ENCODE peak calls at places on chromosome 18, in six cellular contexts. W is sigmoid colon, G is endothelial cell of umbilical vein, Y is A549, J is NB4, V is right lobe of liver. D is an unnamed sample.

GRCh38 chr18:40925071-40925541 is 1029.9 kb upstream of the PIK3C3 start:
- DNase-seq in G (no peak), V (no peak), W (no peak), Y (no peak), J (no peak), D (no peak)

GRCh38 chr18:57806891-57807280 is 3.8 kb upstream of the ATP8B1 start:
- DNase-seq in V (no peak), Y (peak), G (peak), W (no peak), J (no peak), D (no peak)

GRCh38 chr18:30713299-30713698 is 329.2 kb downstream of the DSC3 start:
- DNase-seq in W (no peak), J (no peak), G (no peak), V (no peak), Y (no peak), D (no peak)

GRCh38 chr18:31436825-31437224 is 10.7 kb upstream of the DSG3 start:
- DNase-seq in V (no peak), W (no peak), Y (peak), G (no peak), J (no peak), D (no peak)

GRCh38 chr18:31401156-31402025 is 24.8 kb downstream of the DSG4 start:
- DNase-seq in J (no peak), V (no peak), G (no peak), Y (peak), W (no peak), D (no peak)

GRCh38 chr18:50606609-50607008 is 46.7 kb downstream of the MAPK4 start:
- DNase-seq in V (no peak), J (no peak), Y (no peak), G (no peak), W (no peak), D (no peak)

GRCh38 chr18:49814147-49814499 is 790 bp upstream of the ACAA2 start:
- DNase-seq in G (peak), Y (peak), W (peak), V (peak), J (peak), D (peak)

GRCh38 chr18:52345428-52345827 is 5.4 kb downstream of the DCC start:
- DNase-seq in W (no peak), Y (no peak), J (no peak), G (no peak), V (no peak), D (no peak)

GRCh38 chr18:41761329-41762028 is 193.6 kb upstream of the PIK3C3 start:
- DNase-seq in V (no peak), J (peak), Y (peak), G (no peak), W (no peak), D (no peak)

GRCh38 chr18:3579701-3580100 is 129.7 kb downstream of the TGIF1 start:
- DNase-seq in G (peak), J (no peak), V (no peak), Y (no peak), W (no peak), D (no peak)

GRCh38 chr18:74682141-74682997 is 84.7 kb downstream of the ZNF407 start:
- DNase-seq in V (no peak), W (no peak), J (no peak), G (no peak), Y (no peak), D (no peak)

GRCh38 chr18:58091099-58091611 is 47.1 kb downstream of the NEDD4L start:
- DNase-seq in V (no peak), G (no peak), J (peak), W (no peak), Y (peak), D (no peak)

GRCh38 chr18:354456-354855 is 86.6 kb upstream of the THOC1 start:
- DNase-seq in V (no peak), W (no peak), J (no peak), G (no peak), Y (no peak), D (no peak)

GRCh38 chr18:9096013-9096383 is 6.5 kb upstream of the NDUFV2 start:
- DNase-seq in G (no peak), J (no peak), V (no peak), W (no peak), Y (no peak), D (no peak)

GRCh38 chr18:70355620-70356385 is 67.0 kb downstream of the SOCS6 start:
- DNase-seq in G (no peak), W (no peak), V (no peak), Y (no peak), J (no peak), D (no peak)

GRCh38 chr18:59448546-59448945 is 89.5 kb upstream of the LMAN1 start:
- DNase-seq in W (no peak), Y (no peak), J (no peak), G (no peak), V (no peak), D (no peak)

GRCh38 chr18:10565835-10566234 is 40.0 kb downstream of the NAPG start:
- DNase-seq in W (no peak), J (peak), G (no peak), Y (no peak), V (no peak), D (no peak)

GRCh38 chr18:28113271-28114023 is 63.5 kb downstream of the CDH2 start:
- DNase-seq in J (no peak), Y (no peak), G (no peak), V (no peak), W (no peak), D (no peak)

GRCh38 chr18:43587538-43588153 is 310.4 kb upstream of the SYT4 start:
- DNase-seq in Y (peak), W (no peak), V (no peak), J (peak), G (peak), D (peak)

GRCh38 chr18:48878471-48878870 is 72.3 kb downstream of the SMAD7 start:
- DNase-seq in W (peak), G (no peak), V (no peak), J (no peak), Y (no peak), D (no peak)

GRCh38 chr18:58119819-58120218 is 75.8 kb downstream of the NEDD4L start:
- DNase-seq in J (no peak), V (no peak), W (no peak), G (no peak), Y (no peak), D (no peak)

DNA sequence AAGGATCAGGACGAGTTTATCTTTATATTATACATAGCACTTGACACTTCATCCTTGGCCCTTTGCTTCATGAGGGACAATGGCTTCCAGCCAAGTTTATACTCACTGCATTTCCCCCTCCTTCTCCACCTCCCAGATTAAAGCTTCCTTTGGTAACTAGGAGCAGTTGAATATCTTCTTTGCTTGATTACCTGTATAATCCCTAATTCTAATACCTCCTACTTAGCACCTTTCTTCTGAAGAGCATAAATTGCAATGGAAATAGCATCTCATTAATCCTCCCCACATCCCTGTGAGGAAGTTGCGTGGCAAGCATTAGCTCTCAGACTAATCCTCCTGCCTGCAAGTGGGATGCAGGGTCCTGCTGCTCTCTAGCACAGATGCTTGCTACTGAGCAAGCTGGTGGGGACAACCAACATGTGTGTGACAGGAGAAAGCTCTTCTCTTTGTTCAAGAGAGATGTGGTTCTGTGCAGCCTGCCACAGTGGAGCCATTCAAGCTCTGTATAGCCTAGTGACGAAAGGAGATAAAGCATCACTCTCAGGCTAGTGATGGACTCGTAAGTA is 19.1 kb downstream of the KLHL14 start:
- DNase-seq in Y (no peak), W (no peak), G (no peak), J (no peak), V (no peak), D (no peak)
- TF ChIP-seq POLR2A in Y (no peak), W (no peak), G (no peak), J (no peak), V (no peak), D (no peak)

DNA sequence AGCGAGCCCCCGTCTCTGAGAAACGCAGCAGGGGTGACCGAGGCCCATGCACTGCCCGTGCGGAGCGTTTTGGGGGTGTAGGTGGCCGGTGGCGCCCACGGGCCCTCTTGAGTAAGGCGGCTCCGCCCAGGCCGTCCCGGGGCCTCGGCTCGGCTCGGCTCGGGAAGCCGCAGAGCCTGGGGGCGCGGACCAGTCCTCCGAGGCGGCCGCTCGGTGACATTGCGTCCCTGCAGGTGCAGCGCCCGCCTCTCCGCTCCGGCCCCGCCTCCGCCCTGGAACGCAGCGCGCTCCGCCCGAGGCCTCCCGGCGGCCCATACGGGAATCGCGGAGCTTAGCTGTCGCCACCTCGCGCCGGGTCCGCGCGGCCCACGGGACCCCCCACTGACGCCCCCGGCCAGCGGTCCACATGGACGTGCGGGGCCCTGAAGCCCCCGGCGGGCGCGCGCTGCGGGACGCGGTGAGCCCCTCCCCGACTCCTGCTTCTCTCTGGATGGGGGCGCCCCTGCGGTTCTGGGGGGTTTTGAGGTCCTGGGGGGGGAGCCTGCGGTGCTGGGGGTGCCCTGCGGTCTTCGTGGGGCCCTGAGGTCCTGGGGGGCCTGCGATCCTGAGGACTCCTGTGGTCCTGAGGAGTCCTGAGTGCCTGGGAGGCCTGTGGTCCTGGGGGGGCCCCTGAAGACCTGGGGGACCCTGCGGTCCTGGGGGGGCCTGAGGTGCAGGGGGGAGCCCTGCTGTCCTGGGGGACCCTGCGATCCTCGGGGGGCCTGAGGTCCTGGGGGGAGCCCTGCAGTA is at the start of gene HSBP1L1:
- DNase-seq in V (peak), G (peak), Y (peak), W (peak), J (no peak), D (peak)
- TF ChIP-seq POLR2A in V (peak), G (no peak), Y (peak), W (no peak), J (no peak), D (no peak)

GRCh38 chr18:54209471-54210180 is 14.8 kb downstream of the MBD2 start:
- DNase-seq in V (no peak), G (no peak), Y (no peak), W (no peak), J (no peak), D (no peak)
- TF ChIP-seq POLR2A in V (no peak), G (no peak), Y (no peak), W (no peak), J (no peak), D (no peak)

GRCh38 chr18:63317982-63318881 is 1.3 kb downstream of the BCL2 start:
- DNase-seq in V (peak), J (peak), G (no peak), W (peak), Y (no peak), D (peak)
- TF ChIP-seq POLR2A in V (no peak), J (no peak), G (no peak), W (no peak), Y (no peak), D (no peak)

GRCh38 chr18:77132369-77133050 is at the start of gene MBP:
- DNase-seq in J (peak), W (peak), G (no peak), V (peak), Y (peak), D (peak)

GRCh38 chr18:77133051-77133919 is 702 bp upstream of the MBP start:
- DNase-seq in G (no peak), J (peak), W (peak), V (no peak), Y (no peak), D (peak)

GRCh38 chr18:77130229-77131099 is 2.1 kb downstream of the MBP start:
- DNase-seq in V (no peak), W (peak), Y (no peak), G (no peak), J (peak), D (peak)

GRCh38 chr18:77131100-77131651 is 1.4 kb downstream of the MBP start:
- DNase-seq in J (peak), G (no peak), W (peak), Y (no peak), V (no peak), D (peak)

DNA sequence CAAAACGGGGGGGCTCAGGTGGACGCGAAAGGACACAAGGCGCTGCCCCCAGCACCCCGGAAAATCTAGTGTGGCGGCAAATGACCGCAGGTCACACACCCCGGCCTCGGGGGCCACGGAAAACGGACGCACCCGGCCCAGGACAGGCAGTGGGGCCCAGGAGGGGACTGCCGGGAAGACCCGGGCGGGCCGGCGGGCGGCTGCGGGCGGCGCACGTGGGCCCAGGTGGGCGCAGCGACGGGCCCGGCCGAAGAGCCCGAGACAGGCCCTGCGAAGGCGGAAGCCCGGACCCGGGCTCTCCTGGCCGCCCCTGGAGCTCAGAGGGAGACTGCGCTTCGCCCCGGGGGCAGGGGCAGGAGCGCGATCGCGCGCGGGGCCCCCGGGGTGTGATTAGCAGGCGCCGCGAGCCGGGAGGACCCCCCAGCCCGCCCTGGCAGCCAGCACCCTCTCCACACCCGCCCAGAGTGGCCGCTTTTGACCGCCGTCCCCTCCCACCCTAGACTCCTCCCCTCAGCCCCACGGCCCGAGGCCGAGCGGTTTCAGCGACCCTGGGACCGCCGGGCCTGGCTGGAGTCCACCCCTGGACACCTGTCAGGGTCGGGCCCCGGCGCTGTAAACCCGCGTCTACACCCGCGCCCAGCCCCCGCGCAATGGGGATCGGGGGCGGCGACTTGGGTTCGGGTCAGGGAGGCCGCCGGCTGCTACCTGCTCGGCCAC is 773 bp downstream of the MBP start:
- DNase-seq in W (peak), Y (peak), G (no peak), V (peak), J (peak), D (peak)
- TF ChIP-seq POLR2A in W (peak), Y (peak), G (peak), V (peak), J (no peak), D (peak)

GRCh38 chr18:21634588-21635199 is 22.6 kb downstream of the SNRPD1 start:
- DNase-seq in G (no peak), J (no peak), W (no peak), Y (no peak), V (no peak), D (no peak)
- TF ChIP-seq POLR2A in G (peak), J (no peak), W (no peak), Y (no peak), V (no peak), D (no peak)

GRCh38 chr18:35811896-35812295 is 160.6 kb upstream of the RMP24 start:
- DNase-seq in J (peak), G (peak), V (no peak), W (no peak), Y (no peak), D (no peak)

GRCh38 chr18:35810505-35810904 is 162.0 kb upstream of the RMP24 start:
- DNase-seq in J (peak), Y (no peak), W (no peak), G (no peak), V (no peak), D (no peak)

GRCh38 chr18:35808796-35809195 is 163.7 kb upstream of the RMP24 start:
- DNase-seq in Y (no peak), J (peak), W (no peak), V (no peak), G (no peak), D (no peak)

GRCh38 chr18:35804377-35804776 is 168.1 kb upstream of the RMP24 start:
- DNase-seq in W (no peak), Y (no peak), V (no peak), J (no peak), G (no peak), D (no peak)

DNA sequence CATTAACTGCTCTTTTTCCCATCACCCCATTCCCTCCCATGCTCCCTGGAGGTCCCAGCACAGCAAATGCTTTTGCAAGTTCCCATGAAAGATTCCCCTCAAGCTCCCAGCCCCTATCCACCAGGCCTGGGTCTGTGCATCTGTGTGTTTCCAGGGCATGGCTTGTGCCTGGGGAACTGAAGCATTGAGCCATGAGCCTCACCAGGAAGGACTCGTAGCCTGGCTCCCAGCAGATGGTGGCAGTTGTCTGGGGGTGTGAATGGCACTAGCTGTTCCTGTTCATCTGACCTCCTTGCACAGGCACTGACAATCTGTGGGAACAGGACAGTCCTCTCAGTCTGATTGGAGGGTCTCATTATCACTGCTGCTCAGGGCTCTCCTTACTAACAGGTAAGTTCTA is 164.5 kb upstream of the RMP24 start:
- DNase-seq in G (no peak), J (no peak), Y (no peak), W (no peak), V (no peak), D (no peak)
- TF ChIP-seq POLR2A in G (no peak), J (no peak), Y (no peak), W (no peak), V (no peak), D (no peak)

D was measured in erythroblast.